ENCODE peak calls at places on chromosomes 16 and 17, in nine cellular contexts. B, H, Y, L, D, W, E, K and J are unnamed samples.

GRCh38 chr17:64130559-64131001 is 636 bp upstream of the ERN1 start:
- DNase-seq in K (peak), E (no peak), D (peak), H (no peak), Y (no peak), B (peak), W (peak), L (no peak), J (peak)

GRCh38 chr17:49031965-49032928 is 35.1 kb downstream of the IGF2BP1 start:
- DNase-seq in W (peak), E (peak), D (peak), B (peak), Y (peak), H (peak), L (no peak), K (no peak), J (peak)

GRCh38 chr16:74760007-74760767 is 14.4 kb downstream of the FA2H start:
- DNase-seq in W (peak), D (no peak), E (no peak), Y (no peak), B (no peak), L (no peak), H (no peak), K (no peak), J (no peak)

GRCh38 chr17:2564876-2565275 is 28.6 kb upstream of the PAFAH1B1 start:
- DNase-seq in W (no peak), K (no peak), E (no peak), B (peak), D (no peak), H (no peak), Y (no peak), L (no peak), J (peak)

GRCh38 chr17:81524063-81524864 is 3.9 kb upstream of the FSCN2 start:
- DNase-seq in K (no peak), E (no peak), L (no peak), D (no peak), B (no peak), H (no peak), Y (no peak), W (no peak), J (no peak)

GRCh38 chr16:16033208-16033717 is 83.8 kb downstream of the ABCC1 start:
- DNase-seq in B (no peak), L (no peak), K (no peak), Y (no peak), D (no peak), E (no peak), W (no peak), H (no peak), J (no peak)

GRCh38 chr17:48283907-48284306 is 146.1 kb downstream of the SKAP1 start:
- DNase-seq in E (no peak), D (no peak), B (no peak), L (no peak), W (no peak), K (no peak), H (no peak), Y (no peak), J (no peak)

GRCh38 chr17:64572682-64573154 is 65.9 kb downstream of the CEP95 start:
- DNase-seq in H (no peak), L (no peak), B (peak), E (no peak), K (no peak), Y (no peak), W (peak), D (no peak), J (no peak)

GRCh38 chr16:57148481-57148880 is 37.4 kb downstream of the PSME3IP1 start:
- DNase-seq in Y (no peak), W (no peak), B (no peak), L (no peak), H (no peak), E (no peak), D (no peak), K (no peak), J (no peak)

GRCh38 chr16:59887856-59888255 is 1153.7 kb upstream of the GOT2 start:
- DNase-seq in L (no peak), Y (no peak), K (no peak), E (no peak), D (no peak), H (no peak), B (no peak), W (no peak), J (no peak)

GRCh38 chr17:40541873-40542561 is 23.3 kb downstream of the CCR7 start:
- DNase-seq in E (no peak), Y (no peak), B (no peak), D (no peak), H (peak), L (no peak), K (no peak), W (no peak), J (no peak)

GRCh38 chr17:64180674-64181073 is 50.7 kb upstream of the ERN1 start:
- DNase-seq in L (no peak), W (no peak), Y (no peak), H (no peak), D (no peak), B (no peak), K (no peak), E (no peak), J (peak)

GRCh38 chr16:11494433-11494832 is 92.3 kb downstream of the LITAF start:
- DNase-seq in W (no peak), Y (no peak), E (no peak), K (no peak), H (no peak), D (no peak), B (no peak), L (no peak), J (no peak)